ENCODE peak calls at places on chromosomes 1 and 21, in five cellular contexts. X is islet precursor cell; E is stimulated activated CD8-positive, alpha-beta memory T cell treated with anti-CD3 and anti-CD28 coated beads, Interleukin-15, amount 100 ng/mL, for 48 hours; C is sciatic nerve; Q is adrenal gland. M is an unnamed sample.

GRCh38 chr1:84721152-84721551 is 30.9 kb upstream of the SSX2IP start:
- DNase-seq in X (no peak), E (no peak), C (no peak), Q (no peak), M (no peak)

GRCh38 chr1:201466492-201466891 is 2.5 kb downstream of the PHLDA3 start:
- DNase-seq in X (no peak), E (no peak), C (peak), Q (no peak), M (peak)

GRCh38 chr1:116255933-116256649 is 117.0 kb upstream of the ATP1A1 start:
- DNase-seq in X (no peak), E (no peak), C (no peak), Q (no peak), M (no peak)

GRCh38 chr1:25807480-25808390 is 7.7 kb downstream of the SELENON start:
- DNase-seq in X (no peak), E (no peak), C (no peak), Q (no peak), M (no peak)

GRCh38 chr1:166920561-166921475 is 44.8 kb upstream of the TADA1 start:
- DNase-seq in X (peak), E (no peak), C (no peak), Q (no peak), M (peak)

GRCh38 chr21:31732538-31732864 is 583 bp upstream of the SCAF4 start:
- DNase-seq in X (no peak), E (no peak), C (no peak), Q (no peak), M (no peak)

GRCh38 chr1:78019031-78019430 is 14.3 kb downstream of the DNAJB4 start:
- DNase-seq in X (no peak), E (no peak), C (no peak), Q (no peak), M (no peak)

GRCh38 chr1:34618381-34618780 is 136.5 kb upstream of the GJB5 start:
- DNase-seq in X (no peak), E (no peak), C (no peak), Q (no peak), M (no peak)

GRCh38 chr1:151175036-151175741 is 592 bp downstream of the TMOD4 start:
- DNase-seq in X (no peak), E (no peak), C (no peak), Q (no peak), M (no peak)

GRCh38 chr21:26490771-26491170 is 82.3 kb downstream of the CYYR1 start:
- DNase-seq in X (no peak), E (no peak), C (no peak), Q (no peak), M (no peak)

GRCh38 chr21:35840949-35841348 is 219.4 kb downstream of the SETD4 start:
- DNase-seq in X (no peak), E (no peak), C (no peak), Q (no peak), M (no peak)

GRCh38 chr1:9721606-9722377 is 70.3 kb downstream of the PIK3CD start:
- DNase-seq in X (peak), E (peak), C (no peak), Q (no peak), M (no peak)

GRCh38 chr1:69403911-69404310 is 163.8 kb upstream of the LRRC7 start:
- DNase-seq in X (no peak), E (no peak), C (no peak), Q (no peak), M (no peak)

GRCh38 chr1:75672528-75673393 is 51.7 kb upstream of the ACADM start:
- DNase-seq in X (peak), E (no peak), C (no peak), Q (no peak), M (no peak)

GRCh38 chr1:244599937-244600350 is 53.0 kb upstream of the DESI2 start:
- DNase-seq in X (no peak), E (peak), C (no peak), Q (peak), M (no peak)